ENCODE peak calls at places on chromosome 20, in five cellular contexts. X is GM12891, V is stomach, M is breast epithelium, Q is HCT116. F is an unnamed sample.

GRCh38 chr20:18057106-18057993 is at the start of gene OVOL2:
- DNase-seq in X (no peak), M (peak; percentile 87), V (peak; percentile 95), Q (peak; percentile 60), F (peak; percentile 90)

GRCh38 chr20:33838035-33838864 is 27.1 kb downstream of the CHMP4B start:
- DNase-seq in Q (no peak), X (no peak), M (no peak), V (no peak), F (no peak)

GRCh38 chr20:51318058-51318960 is 224.2 kb downstream of the NFATC2 start:
- DNase-seq in Q (peak; percentile 51), V (peak; percentile 60), X (peak; percentile 24), M (no peak), F (peak; percentile 93)

GRCh38 chr20:49908258-49908565 is 7.1 kb downstream of the SPATA2 start:
- DNase-seq in V (no peak), Q (no peak), X (no peak), M (peak; percentile 46), F (no peak)

GRCh38 chr20:16301981-16302380 is 271.3 kb downstream of the KIF16B start:
- DNase-seq in Q (no peak), M (no peak), V (no peak), X (no peak), F (no peak)

GRCh38 chr20:10673831-10674683 is at the start of gene JAG1:
- DNase-seq in Q (peak; percentile 85), X (peak; percentile 79), V (peak; percentile 98), M (peak; percentile 92), F (peak; percentile 97)

GRCh38 chr20:37527638-37528441 is at the start of gene BLCAP:
- DNase-seq in Q (peak; percentile 73), M (peak; percentile 82), X (peak; percentile 95), V (peak; percentile 91), F (peak; percentile 95)

GRCh38 chr20:51444472-51444871 is 98.0 kb downstream of the NFATC2 start:
- DNase-seq in M (no peak), X (no peak), V (no peak), Q (no peak), F (no peak)

GRCh38 chr20:24771651-24772061 is 177.4 kb upstream of the CST7 start:
- DNase-seq in V (peak; percentile 24), M (no peak), X (no peak), Q (no peak), F (no peak)

GRCh38 chr20:22555791-22556564 is 28.4 kb downstream of the FOXA2 start:
- DNase-seq in V (no peak), X (no peak), Q (no peak), M (no peak), F (no peak)

GRCh38 chr20:4324611-4325238 is 309.4 kb upstream of the RNF24 start:
- DNase-seq in X (no peak), V (no peak), M (no peak), Q (no peak), F (no peak)

DNA sequence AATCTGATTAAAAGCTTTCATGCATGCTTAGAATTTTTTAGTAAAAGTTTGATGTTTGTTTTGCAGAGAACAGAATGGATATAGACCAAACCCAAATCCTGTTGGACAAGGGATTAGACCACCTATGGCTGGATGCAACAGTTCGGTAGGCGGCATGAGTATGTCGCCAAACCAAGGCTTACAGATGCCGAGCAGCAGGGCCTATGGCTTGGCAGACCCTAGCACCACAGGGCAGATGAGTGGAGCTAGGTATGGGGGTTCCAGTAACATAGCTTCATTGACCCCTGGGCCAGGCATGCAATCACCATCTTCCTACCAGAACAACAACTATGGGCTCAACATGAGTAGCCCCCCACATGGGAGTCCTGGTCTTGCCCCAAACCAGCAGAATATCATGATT is 133.6 kb downstream of the NCOA3 start:
- DNase-seq in M (no peak), Q (no peak), V (no peak), X (no peak), F (no peak)
- TF ChIP-seq POLR2AphosphoS5 in M (no peak), Q (no peak), V (no peak), X (no peak), F (no peak)

DNA sequence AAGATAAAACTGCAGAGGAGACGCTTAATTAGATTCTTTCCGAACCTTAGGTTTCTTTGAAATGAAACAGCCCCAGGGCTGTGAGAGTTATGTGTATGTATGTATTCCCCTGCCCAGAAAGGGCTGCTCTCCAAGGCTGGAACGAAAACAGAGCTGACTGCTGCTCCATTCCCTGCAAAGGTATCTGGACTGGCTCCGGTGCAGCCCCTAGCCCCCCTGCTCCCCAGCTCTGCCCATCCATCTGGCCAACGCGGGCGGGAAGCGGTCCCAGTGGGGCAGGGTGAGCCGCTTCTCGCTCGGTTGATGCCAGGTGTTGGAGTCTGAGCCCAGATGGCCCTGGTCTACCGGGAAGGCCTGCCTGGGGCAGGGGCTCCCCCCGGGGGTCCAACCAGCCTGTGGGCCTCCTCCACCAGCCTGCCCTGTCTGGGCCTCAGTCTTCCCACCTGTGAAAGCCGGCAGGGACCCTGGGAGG is 46.6 kb upstream of the STX16 start:
- DNase-seq in Q (no peak), X (no peak), M (no peak), V (no peak), F (no peak)
- TF ChIP-seq POLR2AphosphoS5 in Q (no peak), X (no peak), M (no peak), V (no peak), F (no peak)

DNA sequence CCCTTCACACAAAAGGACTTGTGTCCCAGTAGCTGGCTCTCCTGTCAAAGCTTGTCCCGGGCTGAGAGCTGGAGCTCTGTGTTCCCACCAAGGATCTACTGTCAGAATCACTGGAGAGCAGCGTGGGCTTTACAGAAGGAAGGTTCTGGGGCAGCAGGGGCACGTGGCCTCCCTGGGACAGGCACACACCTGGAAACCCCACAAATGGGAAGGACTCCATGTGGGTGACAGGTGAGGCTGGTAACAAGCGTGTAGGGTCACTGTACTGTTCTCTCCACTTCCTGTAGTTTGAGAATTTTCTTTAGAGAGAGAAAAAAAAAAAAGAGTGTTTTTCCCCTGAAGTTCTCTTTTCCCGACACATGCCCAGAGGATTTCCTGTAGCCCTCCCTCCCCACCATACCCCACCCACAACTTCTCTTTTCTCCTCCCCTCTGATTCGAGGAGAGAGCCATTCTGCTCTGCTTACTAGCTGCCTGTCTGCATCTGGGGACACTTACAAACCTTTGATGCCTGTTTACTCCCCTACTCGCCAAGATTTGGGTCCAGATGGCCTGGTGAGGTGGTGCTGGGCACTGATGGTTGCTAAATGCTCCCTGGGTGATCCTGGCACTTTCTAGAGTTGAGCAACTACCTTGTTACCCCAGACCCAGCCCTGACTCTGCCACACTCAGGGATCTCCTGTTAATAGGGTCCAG is 84.1 kb upstream of the SIRPA start:
- DNase-seq in X (no peak), V (no peak), M (peak; percentile 92), Q (no peak), F (no peak)
- TF ChIP-seq POLR2AphosphoS5 in X (no peak), V (no peak), M (no peak), Q (no peak), F (no peak)

DNA sequence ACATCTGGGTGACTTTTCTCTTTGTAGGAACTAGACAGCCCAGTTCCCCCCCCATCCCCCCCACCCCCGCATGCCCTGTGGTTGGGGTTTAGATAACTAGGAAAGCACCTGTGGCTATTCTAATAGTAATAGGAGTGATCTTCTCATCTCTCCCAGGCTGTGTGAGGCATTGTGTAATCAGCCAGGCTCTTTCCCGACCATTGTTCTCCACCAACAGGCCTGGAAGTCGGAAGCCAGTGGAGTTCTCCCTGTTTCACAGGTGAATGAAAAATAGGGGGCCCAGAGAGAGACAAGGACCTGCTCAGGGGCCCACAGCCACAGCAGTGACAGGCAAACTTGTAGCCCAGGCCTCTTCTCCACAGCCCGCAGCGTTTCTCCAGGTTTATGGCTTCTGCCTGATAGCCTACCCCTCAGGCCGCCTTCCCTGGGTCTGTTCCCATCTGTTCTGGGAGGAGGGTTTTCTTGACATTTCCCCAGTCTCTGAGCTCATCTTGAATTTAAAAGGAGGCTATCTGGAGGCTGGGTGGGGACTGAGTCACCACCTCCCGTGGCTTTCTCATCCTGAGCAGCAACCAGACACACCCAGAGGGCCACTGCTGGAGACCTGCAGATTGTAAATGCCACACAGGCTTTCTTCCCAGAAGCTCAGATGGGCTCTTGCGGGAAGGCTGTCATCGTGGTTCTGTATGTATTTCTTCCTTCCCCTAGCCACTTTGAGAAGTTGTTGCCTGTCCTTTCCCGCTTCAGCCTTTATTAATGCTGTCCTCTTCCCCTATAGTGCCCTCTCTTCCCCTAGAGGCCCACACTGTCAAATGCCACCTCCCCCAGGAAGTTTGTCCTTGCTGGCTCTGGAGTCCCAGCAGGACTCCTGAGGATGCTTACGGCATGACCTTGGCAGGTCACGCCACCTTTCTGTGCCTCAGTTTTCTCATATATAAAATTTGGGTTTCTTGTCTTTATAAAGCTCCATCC is 75.9 kb upstream of the MYL9 start:
- DNase-seq in X (no peak), Q (peak; percentile 79), V (peak; percentile 35), M (no peak), F (peak; percentile 59)
- TF ChIP-seq POLR2AphosphoS5 in X (no peak), Q (peak; percentile 37), V (peak; percentile 66), M (no peak), F (no peak)

GRCh38 chr20:63290677-63291472 is 2.1 kb upstream of the COL20A1 start:
- DNase-seq in V (peak; percentile 61), Q (peak; percentile 13), X (peak; percentile 92), M (no peak), F (peak; percentile 74)

GRCh38 chr20:63290136-63290676 is 2.8 kb upstream of the COL20A1 start:
- DNase-seq in M (no peak), Q (no peak), V (no peak), X (no peak), F (no peak)

GRCh38 chr20:63287697-63288580 is 5.0 kb upstream of the COL20A1 start:
- DNase-seq in X (no peak), Q (no peak), V (no peak), M (no peak), F (no peak)

GRCh38 chr20:63288581-63289251 is 4.3 kb upstream of the COL20A1 start:
- DNase-seq in Q (no peak), X (no peak), M (no peak), V (no peak), F (no peak)

GRCh38 chr20:63289311-63290135 is 3.5 kb upstream of the COL20A1 start:
- DNase-seq in Q (no peak), X (no peak), V (no peak), M (no peak), F (no peak)
- TF ChIP-seq POLR2AphosphoS5 in Q (no peak), X (no peak), V (no peak), M (no peak), F (no peak)

F was measured in GM23338.